ENCODE peak calls at places on chromosomes 4 and X, in ten cellular contexts. A, J, H, M, R, X, Y, G, U and O are unnamed samples.

GRCh38 chrX:15343075-15343476 is 7.8 kb upstream of the PIGA start:
- DNase-seq in U (no peak), H (no peak), R (no peak), M (no peak), X (peak; percentile 63), A (no peak), G (no peak), Y (no peak), J (no peak), O (no peak)

GRCh38 chr4:185890196-185890595 is 78.2 kb upstream of the SORBS2 start:
- DNase-seq in X (no peak), G (no peak), Y (peak; percentile 60), J (no peak), R (no peak), H (no peak), A (no peak), M (no peak), U (no peak), O (no peak)

GRCh38 chrX:22063284-22063683 is 31.2 kb downstream of the PHEX start:
- DNase-seq in J (no peak), G (no peak), R (no peak), M (no peak), A (no peak), Y (no peak), U (no peak), X (no peak), H (peak; percentile 28), O (no peak)

GRCh38 chr4:126738926-126739325 is 893.8 kb upstream of the INTU start:
- DNase-seq in R (no peak), A (no peak), Y (no peak), X (no peak), J (no peak), H (no peak), G (no peak), U (no peak), M (no peak), O (no peak)

GRCh38 chr4:151443247-151443646 is 34.3 kb downstream of the FHIP1A start:
- DNase-seq in A (no peak), G (no peak), J (no peak), Y (no peak), H (no peak), M (no peak), X (no peak), R (no peak), U (no peak), O (no peak)

GRCh38 chr4:148203056-148203898 is 238.9 kb downstream of the NR3C2 start:
- DNase-seq in H (no peak), U (no peak), Y (peak; percentile 62), J (peak; percentile 34), A (no peak), G (no peak), R (no peak), X (no peak), M (no peak), O (no peak)

GRCh38 chrX:110675866-110676265 is 119.8 kb downstream of the CHRDL1 start:
- DNase-seq in Y (no peak), U (no peak), A (no peak), H (peak; percentile 48), R (no peak), M (no peak), G (no peak), X (no peak), J (no peak), O (no peak)

GRCh38 chrX:131262738-131263679 is 26.1 kb downstream of the IGSF1 start:
- DNase-seq in R (no peak), H (peak; percentile 43), G (no peak), A (no peak), J (no peak), X (no peak), Y (peak; percentile 62), U (no peak), M (peak; percentile 16), O (no peak)

GRCh38 chrX:14934423-14934822 is 61.2 kb downstream of the MOSPD2 start:
- DNase-seq in H (no peak), J (no peak), R (no peak), M (no peak), G (no peak), U (no peak), Y (no peak), A (no peak), X (no peak), O (no peak)

GRCh38 chr4:8846046-8846720 is 25.5 kb downstream of the HMX1 start:
- DNase-seq in A (peak; percentile 21), U (no peak), M (no peak), X (no peak), Y (no peak), J (no peak), G (no peak), H (no peak), R (no peak), O (no peak)

GRCh38 chr4:140856692-140857091 is 100.5 kb upstream of the TBC1D9 start:
- DNase-seq in M (peak; percentile 86), A (peak; percentile 55), J (no peak), Y (peak; percentile 92), G (no peak), R (no peak), X (peak; percentile 38), H (peak; percentile 76), U (no peak), O (no peak)

GRCh38 chr4:100289530-100289888 is 99.2 kb upstream of the DDIT4L start:
- DNase-seq in R (no peak), H (no peak), X (no peak), M (no peak), Y (peak; percentile 64), G (no peak), U (no peak), A (no peak), J (no peak), O (no peak)

GRCh38 chr4:100288811-100289529 is 98.7 kb upstream of the DDIT4L start:
- DNase-seq in A (no peak), J (no peak), H (no peak), X (peak; percentile 22), G (no peak), R (no peak), U (no peak), M (no peak), Y (no peak), O (no peak)

GRCh38 chr4:100286601-100287000 is 96.3 kb upstream of the DDIT4L start:
- DNase-seq in X (no peak), H (no peak), R (no peak), A (no peak), G (no peak), J (no peak), U (no peak), Y (peak; percentile 48), M (no peak), O (no peak)

GRCh38 chr4:100288167-100288566 is 97.9 kb upstream of the DDIT4L start:
- DNase-seq in U (no peak), X (no peak), H (no peak), J (no peak), R (no peak), A (no peak), Y (peak; percentile 22), G (no peak), M (no peak), O (no peak)

GRCh38 chr4:100287569-100287968 is 97.3 kb upstream of the DDIT4L start:
- DNase-seq in R (no peak), G (no peak), A (no peak), Y (no peak), U (no peak), X (no peak), M (no peak), J (no peak), H (no peak), O (no peak)
- H3K4me3 ChIP-seq in R (no peak overlapping the region), G (no peak overlapping the region), A (no peak overlapping the region), Y (no peak overlapping the region), U (no peak overlapping the region), X (no peak overlapping the region), M (no peak overlapping the region), J (no peak overlapping the region), H (no peak overlapping the region), O (no peak overlapping the region)

GRCh38 chrX:12891915-12892506 is 14.4 kb upstream of the TLR8 start:
- DNase-seq in R (no peak), G (no peak), A (no peak), X (no peak), Y (no peak), U (no peak), M (no peak), J (no peak), H (no peak), O (no peak)
- H3K4me1 ChIP-seq in R (no peaks in the 10 kb centered on the region), G (no peaks in the 10 kb centered on the region), A (no peaks in the 10 kb centered on the region), X (no peaks in the 10 kb centered on the region), Y (no peaks in the 10 kb centered on the region), U (no peaks in the 10 kb centered on the region), M (no peaks in the 10 kb centered on the region), J (no peaks in the 10 kb centered on the region), H (peaks cover 12% of the 10 kb centered on the region), O (no peaks in the 10 kb centered on the region)

GRCh38 chrX:40172980-40173661 is 75.4 kb upstream of the BCOR start:
- DNase-seq in R (no peak), A (no peak), M (no peak), X (no peak), J (peak; percentile 32), G (no peak), U (no peak), H (no peak), Y (no peak), O (peak; percentile 28)

GRCh38 chrX:40172169-40172979 is 74.6 kb upstream of the BCOR start:
- DNase-seq in Y (peak; percentile 38), R (peak; percentile 90), A (peak; percentile 86), X (peak; percentile 76), J (peak; percentile 69), H (no peak), M (no peak), U (no peak), G (no peak), O (peak; percentile 58)

GRCh38 chrX:40174594-40175415 is 77.0 kb upstream of the BCOR start:
- DNase-seq in A (peak; percentile 75), H (peak; percentile 66), R (peak; percentile 84), U (no peak), G (no peak), M (no peak), Y (peak; percentile 69), X (peak; percentile 66), J (peak; percentile 48), O (peak; percentile 56)

GRCh38 chrX:40175416-40176255 is 77.9 kb upstream of the BCOR start:
- DNase-seq in A (peak; percentile 88), Y (peak; percentile 71), G (no peak), H (peak; percentile 81), R (peak; percentile 94), U (no peak), M (no peak), X (peak; percentile 67), J (peak; percentile 79), O (peak; percentile 60)

GRCh38 chrX:40173662-40174593 is 76.2 kb upstream of the BCOR start:
- DNase-seq in M (peak; percentile 72), R (no peak), G (no peak), J (peak; percentile 52), Y (peak; percentile 40), X (no peak), H (peak; percentile 56), A (peak; percentile 58), U (no peak), O (peak; percentile 27)
- H3K4me3 ChIP-seq in M (peak overlapping the region; percentile 60), R (peak overlapping the region; percentile 49), G (peak overlapping the region; percentile 56), J (no peak overlapping the region), Y (no peak overlapping the region), X (peak overlapping the region; percentile 66), H (peak overlapping the region; percentile 85), A (peak overlapping the region; percentile 65), U (no peak overlapping the region), O (peak overlapping the region; percentile 83)

DNA sequence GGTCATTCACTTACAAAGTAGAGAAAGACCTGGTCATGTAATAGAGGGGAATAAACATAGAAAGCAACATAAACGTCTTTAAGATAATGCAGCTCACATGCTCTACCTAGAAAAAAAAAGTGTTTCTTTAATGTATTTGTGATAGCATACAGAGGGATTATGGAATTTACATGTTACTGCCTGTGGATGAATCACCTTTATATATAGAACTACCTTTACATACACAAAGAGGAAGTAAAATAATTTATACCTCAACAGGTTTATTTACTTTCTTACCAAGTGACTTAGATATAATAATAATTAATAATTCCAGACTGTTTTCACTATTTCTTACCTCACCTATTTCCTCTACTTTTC is 81.5 kb downstream of the PPP3CA start:
- DNase-seq in J (no peak), A (no peak), X (no peak), Y (no peak), G (no peak), U (no peak), H (no peak), M (no peak), R (no peak), O (no peak)
- H3K4me1 ChIP-seq in J (no peaks in the 10 kb centered on the region), A (no peaks in the 10 kb centered on the region), X (no peaks in the 10 kb centered on the region), Y (no peaks in the 10 kb centered on the region), G (no peaks in the 10 kb centered on the region), U (peaks cover 33% of the 10 kb centered on the region), H (no peaks in the 10 kb centered on the region), M (peaks cover 12% of the 10 kb centered on the region), R (no peaks in the 10 kb centered on the region), O (peaks cover 4% of the 10 kb centered on the region)